ENCODE peak calls at places on chromosomes 1 and 21, in four cellular contexts. P is tibial artery, Q is ovary, L is brain microvascular endothelial cell. K is an unnamed sample.
A peak's percentile ranks its signal among the peaks of the same experiment; 100 is the strongest.

GRCh38 chr21:44901391-44902074 is 19.2 kb downstream of the ITGB2 start:
- DNase-seq in Q (no peak), L (no peak), P (no peak), K (no peak)

GRCh38 chr1:218948446-218948845 is 225.2 kb upstream of the LYPLAL1 start:
- DNase-seq in L (no peak), P (no peak), Q (no peak), K (no peak)

GRCh38 chr1:209956116-209956515 is 18.1 kb downstream of the SYT14 start:
- DNase-seq in P (no peak), Q (no peak), L (no peak), K (no peak)

GRCh38 chr1:65420590-65421340 is at the start of the genes LEPR and LEPROT:
- DNase-seq in P (no peak), L (no peak), Q (no peak), K (no peak)

GRCh38 chr21:18547347-18547746 is 143.8 kb upstream of the TMPRSS15 start:
- DNase-seq in Q (no peak), P (no peak), L (no peak), K (no peak)

GRCh38 chr1:8118031-8118451 is 91.9 kb upstream of the ERRFI1 start:
- DNase-seq in L (no peak), P (peak; percentile 61), Q (no peak), K (no peak)

GRCh38 chr1:87178451-87178850 is 150.2 kb upstream of the LMO4 start:
- DNase-seq in L (no peak), Q (no peak), P (no peak), K (no peak)

GRCh38 chr1:12148160-12148957 is 18.4 kb upstream of the TNFRSF1B start:
- DNase-seq in P (no peak), L (no peak), Q (no peak), K (no peak)

GRCh38 chr1:76035053-76035452 is 39.5 kb upstream of the ST6GALNAC3 start:
- DNase-seq in L (peak; percentile 17), Q (no peak), P (no peak), K (no peak)

GRCh38 chr1:22050330-22050729 is 2.2 kb upstream of the CDC42 start:
- DNase-seq in L (no peak), P (no peak), Q (no peak), K (no peak)

GRCh38 chr1:183248989-183249691 is 63.1 kb downstream of the LAMC2 start:
- DNase-seq in L (no peak), Q (no peak), P (no peak), K (no peak)

GRCh38 chr1:103177146-103177850 is 69.0 kb upstream of the COL11A1 start:
- DNase-seq in P (no peak), L (no peak), Q (no peak), K (no peak)

GRCh38 chr1:205530116-205530515 is 25.6 kb downstream of the CDK18 start:
- DNase-seq in L (no peak), Q (no peak), P (no peak), K (no peak)

GRCh38 chr1:205528446-205528886 is 24.0 kb downstream of the CDK18 start:
- DNase-seq in P (no peak), L (no peak), Q (no peak), K (no peak)

GRCh38 chr1:205527931-205528330 is 23.5 kb downstream of the CDK18 start:
- DNase-seq in L (no peak), Q (no peak), P (no peak), K (no peak)

GRCh38 chr1:205531191-205532025 is 26.9 kb downstream of the CDK18 start:
- DNase-seq in P (no peak), Q (no peak), L (no peak), K (no peak)

GRCh38 chr1:205528887-205529825 is 24.7 kb downstream of the CDK18 start:
- DNase-seq in P (peak; percentile 82), L (peak; percentile 48), Q (peak; percentile 88), K (peak; percentile 29)
- H3K27me3 ChIP-seq in P (no peaks in the 10 kb centered on the region), L (peaks cover 3% of the 10 kb centered on the region), Q (no peaks in the 10 kb centered on the region), K (peaks cover 13% of the 10 kb centered on the region)

GRCh38 chr1:111778541-111779051 is 22.9 kb downstream of the DDX20 start:
- DNase-seq in L (no peak), Q (no peak), P (no peak), K (no peak)
- H3K27ac ChIP-seq in L (no peak overlapping the region), Q (no peak overlapping the region), P (no peak overlapping the region), K (no peak overlapping the region)

DNA sequence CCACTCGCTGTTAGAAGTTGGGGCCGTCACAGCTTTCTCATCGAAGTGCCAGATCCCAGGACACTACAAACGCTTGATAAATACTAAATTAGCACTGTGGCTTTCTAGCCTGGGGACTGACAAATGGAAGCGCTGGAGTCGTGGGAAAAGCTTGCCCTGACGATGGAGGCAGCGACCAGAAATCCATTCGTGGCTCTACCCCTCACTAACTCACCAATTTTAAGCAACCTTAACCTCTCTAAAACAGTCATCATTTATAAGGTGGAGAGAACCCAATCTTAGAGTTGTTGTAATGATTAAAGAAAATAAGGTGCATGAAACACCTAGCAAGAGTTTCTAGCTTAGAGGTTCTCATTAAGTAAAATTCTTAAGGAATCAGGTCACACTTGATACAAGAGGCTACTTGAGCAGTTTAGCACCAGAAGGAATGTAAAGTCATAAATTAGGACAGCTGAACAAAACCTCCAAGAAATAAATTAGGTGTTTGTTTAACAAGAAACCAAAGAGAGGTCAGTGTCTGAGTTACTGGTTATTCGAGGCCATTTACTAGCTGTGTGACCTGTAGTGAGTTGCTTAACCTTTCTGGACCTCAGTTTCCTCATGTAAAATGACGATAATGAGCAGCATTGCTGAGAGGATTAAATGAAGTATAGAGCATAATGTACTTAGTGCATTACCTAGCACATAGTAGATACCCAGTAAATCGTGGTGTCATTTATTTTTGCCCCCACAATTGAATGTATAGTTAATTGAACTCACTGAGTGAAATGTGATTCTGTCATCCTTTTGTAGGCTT is 761 bp upstream of the ELK4 start:
- DNase-seq in L (no peak), P (no peak), Q (no peak), K (no peak)
- H3K27me3 ChIP-seq in L (no peaks in the 10 kb centered on the region), P (no peaks in the 10 kb centered on the region), Q (no peaks in the 10 kb centered on the region), K (no peaks in the 10 kb centered on the region)

DNA sequence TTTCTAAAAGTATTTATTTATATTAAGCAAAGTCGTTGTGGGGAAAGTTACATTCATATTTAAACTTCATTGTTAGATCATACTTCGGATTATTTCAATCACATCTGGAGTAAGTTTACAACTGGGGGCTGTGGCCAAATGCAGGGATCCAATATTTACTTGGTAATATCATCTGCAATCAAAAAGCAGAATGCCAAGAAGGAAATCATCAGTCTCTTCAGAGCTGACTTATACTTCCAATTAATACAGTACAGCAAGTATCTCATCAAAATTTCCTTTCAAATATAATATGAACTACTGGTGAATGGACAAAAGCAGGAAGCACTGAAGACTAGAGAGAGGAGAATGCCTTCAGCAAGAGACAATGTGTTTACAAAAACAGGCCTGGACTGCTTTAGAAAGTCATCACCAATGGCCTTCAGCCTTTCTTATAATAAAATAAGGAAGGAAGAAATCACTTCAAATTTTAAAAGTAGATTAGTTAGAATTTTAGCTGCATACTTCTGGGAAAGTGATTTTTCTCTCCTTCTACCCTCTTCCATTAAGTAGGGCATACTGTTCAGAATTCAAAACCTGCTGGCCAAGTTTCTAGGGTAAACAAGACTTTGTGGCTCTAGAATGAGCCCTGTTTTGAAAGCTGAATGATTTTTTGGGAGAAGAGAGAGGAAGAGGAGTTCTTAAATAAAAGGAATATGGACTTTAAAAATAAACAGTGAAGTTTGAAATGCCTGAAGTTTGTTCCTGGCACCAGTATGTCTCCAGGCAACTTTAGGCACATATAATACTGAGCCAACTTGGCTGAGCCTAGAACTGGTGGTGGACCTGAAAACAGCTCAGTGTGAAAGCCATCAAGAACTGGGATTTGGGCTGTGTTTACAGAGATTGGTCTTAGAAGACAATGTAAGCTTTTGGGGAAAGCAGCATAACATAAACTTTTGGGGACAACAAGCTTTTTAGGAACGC is 22.2 kb upstream of the MYOC start:
- DNase-seq in Q (no peak), P (no peak), L (no peak), K (no peak)
- H3K27ac ChIP-seq in Q (no peak overlapping the region), P (peak overlapping the region; percentile 84), L (no peak overlapping the region), K (no peak overlapping the region)

GRCh38 chr1:2343023-2343935 is 48.1 kb downstream of the MORN1 start:
- DNase-seq in L (no peak), P (peak; percentile 63), Q (no peak), K (no peak)

GRCh38 chr1:2346691-2347408 is 44.5 kb downstream of the MORN1 start:
- DNase-seq in Q (peak; percentile 7), L (no peak), P (peak; percentile 38), K (no peak)

GRCh38 chr1:2345297-2346075 is 45.9 kb downstream of the MORN1 start:
- DNase-seq in L (no peak), Q (peak; percentile 15), P (peak; percentile 61), K (no peak)

GRCh38 chr1:2344121-2344681 is 47.2 kb downstream of the MORN1 start:
- DNase-seq in L (no peak), P (peak; percentile 64), Q (no peak), K (no peak)

DNA sequence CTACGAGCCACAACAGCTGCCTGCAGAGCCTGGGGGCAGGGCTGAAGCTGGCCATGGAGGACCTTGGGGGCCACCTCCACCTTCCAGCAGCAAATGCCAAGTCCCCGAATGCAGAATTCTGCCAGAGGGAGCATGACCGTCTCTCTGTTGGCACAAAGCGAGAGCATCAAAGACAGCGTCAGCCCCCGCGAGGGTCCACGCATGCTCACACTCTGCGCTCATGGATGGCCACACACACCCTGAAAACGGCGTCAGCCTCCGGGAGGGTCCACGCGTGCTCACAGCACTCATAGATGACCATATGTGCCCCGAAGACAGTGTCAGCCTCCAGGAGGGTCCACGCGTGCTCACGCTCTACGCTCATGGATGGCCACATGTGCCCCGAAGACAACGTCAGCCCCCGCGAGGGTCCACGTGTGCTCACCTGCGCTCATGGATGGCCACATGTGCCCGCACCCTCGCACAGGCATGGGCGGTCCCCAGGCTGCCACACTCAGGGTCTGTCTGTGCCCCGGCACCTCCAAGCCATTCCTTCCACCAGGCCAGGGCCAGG is 46.5 kb downstream of the MORN1 start:
- DNase-seq in Q (peak; percentile 13), P (peak; percentile 61), L (no peak), K (no peak)
- H3K27me3 ChIP-seq in Q (no peaks in the 10 kb centered on the region), P (no peaks in the 10 kb centered on the region), L (no peaks in the 10 kb centered on the region), K (peaks cover 2% of the 10 kb centered on the region)

DNA sequence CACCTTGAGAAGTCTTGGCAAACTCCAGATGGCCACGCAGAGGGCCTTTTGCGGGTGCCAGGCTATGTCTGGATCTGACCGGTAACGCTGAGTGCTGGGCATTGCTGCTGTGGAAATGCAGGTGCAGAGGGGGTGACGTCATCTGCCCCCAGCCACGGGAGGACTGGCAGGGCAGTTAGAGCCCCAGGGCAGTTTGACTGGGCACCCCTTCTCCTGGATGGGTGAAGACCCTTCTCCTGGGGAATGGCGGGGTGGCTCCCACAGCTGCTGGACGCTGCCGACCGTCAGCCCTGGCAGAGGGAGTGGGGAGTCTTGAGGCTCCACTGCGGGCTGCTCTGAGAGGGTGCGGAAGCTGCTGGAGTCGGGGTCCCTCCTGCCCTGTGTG is 12.6 kb upstream of the EDN2 start:
- DNase-seq in Q (no peak), P (no peak), L (no peak), K (no peak)
- H3K27ac ChIP-seq in Q (peak overlapping the region; percentile 88), P (peak overlapping the region; percentile 97), L (no peak overlapping the region), K (no peak overlapping the region)